ENCODE peak calls at places on chromosomes 1 and 21, in nine cellular contexts. L is HCT116, Q is heart right ventricle, B is foreskin fibroblast, X is OCI-LY7, A is AG10803, Y is astrocyte of the spinal cord, W is IMR-90, M is uterus. E is an unnamed sample.

GRCh38 chr1:236951672-236952071 is 52.6 kb downstream of the MT1HL1 start:
- DNase-seq in Q (no peak), B (no peak), Y (no peak), W (no peak), M (no peak), L (no peak), X (no peak), A (no peak), E (peak)

GRCh38 chr1:26794391-26794790 is 6.6 kb downstream of the PIGV start:
- DNase-seq in A (no peak), Q (no peak), L (no peak), Y (no peak), M (no peak), B (no peak), X (no peak), W (no peak), E (no peak)

GRCh38 chr1:96049759-96050409 is 671.7 kb upstream of the PTBP2 start:
- DNase-seq in A (no peak), M (no peak), B (peak), Q (no peak), X (no peak), L (no peak), Y (peak), W (no peak), E (no peak)

GRCh38 chr21:37921091-37921490 is 4.8 kb upstream of the KCNJ6 start:
- DNase-seq in W (peak), L (no peak), B (peak), X (no peak), A (no peak), Q (no peak), M (no peak), Y (no peak), E (no peak)

GRCh38 chr1:45493116-45493697 is 2.2 kb upstream of the TESK2 start:
- DNase-seq in X (peak), Y (peak), B (peak), M (no peak), L (peak), Q (peak), W (peak), A (peak), E (peak)

GRCh38 chr21:34598931-34599400 is 15.9 kb downstream of the RCAN1 start:
- DNase-seq in L (peak), Q (no peak), Y (peak), W (peak), B (peak), A (peak), X (no peak), M (no peak), E (no peak)

GRCh38 chr1:149936992-149937705 is 470 bp upstream of the MTMR11 start:
- DNase-seq in M (no peak), W (peak), A (peak), Q (no peak), X (no peak), Y (peak), B (peak), L (peak), E (no peak)

GRCh38 chr1:24762133-24762676 is 17.0 kb downstream of the CLIC4 start:
- DNase-seq in X (no peak), Y (no peak), Q (no peak), L (no peak), M (no peak), A (no peak), B (peak), W (peak), E (no peak)

GRCh38 chr1:84884671-84885389 is 8.2 kb downstream of the LPAR3 start:
- DNase-seq in X (no peak), Y (no peak), W (no peak), M (no peak), B (peak), Q (no peak), L (no peak), A (no peak), E (no peak)

GRCh38 chr1:234980657-234981396 is 147.8 kb downstream of the TOMM20 start:
- DNase-seq in Y (peak), A (peak), X (peak), Q (peak), B (peak), W (peak), L (peak), M (peak), E (peak)

GRCh38 chr1:53508991-53509663 is 49.9 kb downstream of the DMRTB1 start:
- DNase-seq in M (peak), Q (no peak), B (peak), X (no peak), Y (no peak), L (no peak), A (peak), W (peak), E (no peak)

GRCh38 chr1:51299185-51299584 is 31.2 kb downstream of the TTC39A start:
- DNase-seq in W (no peak), A (no peak), L (no peak), Q (no peak), Y (no peak), X (no peak), B (no peak), M (no peak), E (no peak)

GRCh38 chr1:6454856-6455751 is 10.9 kb downstream of the TNFRSF25 start:
- DNase-seq in W (no peak), A (peak), X (no peak), L (no peak), M (no peak), B (peak), Y (no peak), Q (no peak), E (no peak)

GRCh38 chr21:17491716-17492414 is 21.0 kb upstream of the CXADR start:
- DNase-seq in L (peak), M (peak), B (peak), A (peak), X (no peak), Y (peak), W (peak), Q (peak), E (no peak)

GRCh38 chr1:17563494-17564281 is 24.2 kb downstream of the ARHGEF10L start:
- DNase-seq in L (no peak), W (no peak), X (no peak), A (no peak), Y (no peak), M (no peak), B (peak), Q (peak), E (no peak)

GRCh38 chr21:41642399-41642798 is 124.5 kb downstream of the RIPK4 start:
- DNase-seq in Y (peak), W (peak), Q (no peak), B (peak), L (no peak), A (peak), X (no peak), M (no peak), E (peak)

GRCh38 chr1:221440658-221441057 is 301.2 kb downstream of the DUSP10 start:
- DNase-seq in Y (peak), W (no peak), L (peak), M (no peak), Q (peak), B (peak), A (peak), X (no peak), E (no peak)

GRCh38 chr21:45819478-45820170 is 161.9 kb upstream of the COL6A1 start:
- DNase-seq in Y (peak), X (no peak), B (no peak), Q (no peak), A (no peak), L (no peak), M (no peak), W (no peak), E (no peak)

GRCh38 chr1:24893431-24893830 is 36.6 kb downstream of the RUNX3 start:
- DNase-seq in B (no peak), A (no peak), L (no peak), W (no peak), X (no peak), M (no peak), Q (no peak), Y (no peak), E (peak)

GRCh38 chr1:204337047-204337446 is 22.7 kb downstream of the PLEKHA6 start:
- DNase-seq in Q (no peak), M (no peak), B (no peak), A (no peak), W (no peak), Y (no peak), X (no peak), L (no peak), E (no peak)

GRCh38 chr1:17922833-17923232 is 167.7 kb downstream of the ACTL8 start:
- DNase-seq in Q (peak), B (peak), A (peak), M (no peak), Y (no peak), W (peak), X (peak), L (peak), E (peak)

GRCh38 chr1:181179980-181180964 is 91.8 kb downstream of the IER5 start:
- DNase-seq in W (peak), Q (peak), L (no peak), A (peak), B (peak), Y (peak), X (no peak), M (peak), E (peak)

GRCh38 chr1:112619518-112620458 is at the start of gene CAPZA1:
- DNase-seq in Q (peak), M (peak), B (peak), X (peak), Y (peak), W (peak), A (peak), L (peak), E (peak)

GRCh38 chr1:33560680-33561079 is 88.2 kb downstream of the ZSCAN20 start:
- DNase-seq in Y (no peak), L (no peak), X (no peak), A (peak), B (peak), Q (no peak), W (peak), M (no peak), E (peak)

GRCh38 chr21:34692458-34693020 is 23.7 kb downstream of the CLIC6 start:
- DNase-seq in Y (no peak), B (no peak), M (no peak), Q (no peak), W (no peak), X (no peak), A (no peak), L (no peak), E (no peak)

GRCh38 chr1:7669559-7670208 is 101.4 kb upstream of the VAMP3 start:
- DNase-seq in W (peak), Y (peak), B (peak), A (peak), X (peak), Q (no peak), M (peak), L (peak), E (no peak)

GRCh38 chr1:182614796-182615451 is 10.7 kb upstream of the RGS16 start:
- DNase-seq in B (peak), W (peak), X (peak), M (peak), Y (peak), L (no peak), A (peak), Q (peak), E (peak)

GRCh38 chr21:42108941-42109340 is 37.8 kb downstream of the UMODL1 start:
- DNase-seq in W (no peak), M (no peak), A (peak), Y (no peak), X (no peak), B (no peak), Q (no peak), L (no peak), E (no peak)

GRCh38 chr1:40003156-40004093 is 37.1 kb upstream of the CAP1 start:
- DNase-seq in X (peak), W (no peak), L (no peak), M (no peak), B (no peak), A (no peak), Q (no peak), Y (no peak), E (no peak)

GRCh38 chr21:40964691-40965090 is 117.7 kb upstream of the DSCAM start:
- DNase-seq in W (no peak), X (no peak), Q (no peak), M (no peak), A (no peak), Y (no peak), B (no peak), L (no peak), E (no peak)

GRCh38 chr1:156859523-156860112 is 701 bp upstream of the INSRR start:
- DNase-seq in B (peak), M (peak), A (peak), W (no peak), Q (peak), Y (peak), L (no peak), X (no peak), E (no peak)

GRCh38 chr1:156860113-156860638 is 489 bp upstream of the NTRK1 start:
- DNase-seq in X (peak), Y (peak), Q (no peak), W (peak), L (peak), B (peak), M (peak), A (peak), E (no peak)

GRCh38 chr1:156858959-156859522 is at the start of gene INSRR:
- DNase-seq in L (no peak), M (peak), B (peak), Y (peak), X (no peak), A (no peak), Q (peak), W (no peak), E (no peak)

GRCh38 chr1:156857532-156857931 is 1.4 kb downstream of the INSRR start:
- DNase-seq in L (no peak), M (no peak), W (no peak), X (no peak), B (no peak), Q (no peak), Y (no peak), A (no peak), E (no peak)

GRCh38 chr1:156858555-156858956 is 361 bp downstream of the INSRR start:
- DNase-seq in Y (no peak), M (no peak), L (no peak), Q (peak), B (no peak), X (no peak), A (no peak), W (no peak), E (no peak)
- H3K4me3 ChIP-seq in Y (no peak), M (no peak), L (no peak), Q (peak), B (no peak), X (no peak), A (peak), W (no peak), E (no peak)

DNA sequence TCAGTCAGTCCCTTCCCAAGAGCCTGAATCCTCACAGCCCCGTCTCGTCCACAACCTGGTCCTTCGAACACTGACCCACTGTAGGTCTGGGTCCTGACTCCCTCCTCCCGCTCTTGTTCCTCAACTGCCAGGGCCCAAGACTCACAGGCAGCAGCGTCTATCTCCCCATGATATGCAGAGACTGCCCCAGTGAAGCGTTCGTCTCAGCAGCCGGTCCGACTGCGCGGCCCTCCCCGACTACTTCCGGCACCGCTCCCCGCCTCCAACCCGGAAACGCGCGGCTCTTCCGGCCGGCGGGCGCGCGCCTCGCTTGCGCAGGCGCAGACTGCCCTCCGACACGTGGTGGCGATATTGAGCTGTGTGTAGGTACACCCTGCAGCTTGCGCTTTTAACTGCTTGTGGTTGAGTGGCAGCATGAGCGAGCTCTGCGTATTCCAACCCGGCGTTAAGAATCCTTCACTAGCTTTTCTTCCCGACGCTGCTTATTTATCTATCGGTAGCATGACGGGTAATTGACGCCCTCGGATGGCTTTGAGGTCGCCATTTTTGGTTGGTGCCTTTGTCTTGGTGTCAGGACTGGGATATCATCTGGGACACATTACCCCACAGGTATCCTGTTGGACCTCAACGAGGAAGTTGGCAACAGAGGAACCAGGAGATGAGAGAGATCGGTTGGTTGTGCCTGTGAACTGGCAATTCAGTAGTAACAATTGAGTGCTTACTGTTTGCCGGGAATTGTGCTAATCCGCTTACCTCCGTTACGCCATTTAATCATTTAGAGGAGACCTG is at the start of gene TAF12:
- DNase-seq in M (peak), A (peak), Y (peak), B (peak), X (peak), L (peak), W (peak), Q (peak), E (peak)
- TF ChIP-seq CTCF in M (peak), A (peak), Y (peak), B (peak), X (peak), L (no peak), W (peak), Q (no peak), E (no peak)

GRCh38 chr21:29130234-29130993 is at the start of gene MAP3K7CL:
- DNase-seq in Q (peak), B (peak), M (peak), A (peak), W (peak), Y (peak), L (no peak), X (no peak), E (peak)
- H3K4me3 ChIP-seq in Q (no peak), B (no peak), M (no peak), A (peak), W (no peak), Y (peak), L (no peak), X (no peak), E (no peak)

GRCh38 chr1:153238536-153238935 is 21.0 kb upstream of the LORICRIN start:
- DNase-seq in A (no peak), L (peak), Y (no peak), Q (no peak), X (no peak), W (no peak), B (no peak), M (no peak), E (no peak)
- TF ChIP-seq CTCF in A (peak), L (peak), Y (no peak), Q (no peak), X (no peak), W (no peak), B (no peak), M (no peak), E (no peak)

GRCh38 chr1:230972855-230973271 is 5.8 kb downstream of the TTC13 start:
- DNase-seq in B (no peak), M (no peak), Y (peak), W (peak), A (peak), X (peak), Q (no peak), L (no peak), E (no peak)
- H3K4me3 ChIP-seq in B (no peak), M (no peak), Y (no peak), W (no peak), A (no peak), X (no peak), Q (no peak), L (no peak), E (no peak)

GRCh38 chr1:2636733-2637132 is 3.9 kb upstream of the MMEL1 start:
- DNase-seq in Q (no peak), X (peak), A (no peak), M (no peak), L (no peak), W (no peak), Y (no peak), B (no peak), E (no peak)
- TF ChIP-seq CTCF in Q (no peak), X (no peak), A (no peak), M (no peak), L (no peak), W (no peak), Y (no peak), B (no peak), E (no peak)

E was measured in lower leg skin.